ENCODE peak calls at places on chromosomes 13 and 19, in five cellular contexts. S is fibroblast of lung, D is iPS DF 6.9, T is psoas muscle, B is thyroid gland. P is an unnamed sample.

GRCh38 chr13:97280478-97280877 is 58.3 kb downstream of the MBNL2 start:
- DNase-seq in S (no peak), T (no peak), B (no peak), D (no peak), P (no peak)

GRCh38 chr19:9078651-9079050 is 8.2 kb upstream of the OR1M1 start:
- DNase-seq in T (no peak), D (no peak), B (no peak), S (no peak), P (no peak)

GRCh38 chr13:95509521-95510315 is 42.8 kb upstream of the CLDN10 start:
- DNase-seq in S (no peak), T (no peak), D (no peak), B (no peak), P (no peak)

GRCh38 chr13:99977912-99978780 is 3.4 kb upstream of the ZIC2 start:
- DNase-seq in T (no peak), S (no peak), D (no peak), B (no peak), P (no peak)

GRCh38 chr19:58265100-58265499 is 13.7 kb upstream of the ZNF8 start:
- DNase-seq in D (no peak), S (no peak), B (no peak), T (no peak), P (no peak)

GRCh38 chr13:63209330-63210017 is 1793.8 kb upstream of the PCDH20 start:
- DNase-seq in S (peak), T (no peak), B (no peak), D (no peak), P (no peak)

GRCh38 chr13:25908390-25908789 is 143.4 kb downstream of the SHISA2 start:
- DNase-seq in D (no peak), S (no peak), B (peak), T (no peak), P (no peak)

GRCh38 chr13:75345191-75345590 is 136.8 kb downstream of the TBC1D4 start:
- DNase-seq in D (no peak), S (no peak), T (no peak), B (no peak), P (no peak)

GRCh38 chr19:54393381-54393780 is 21.9 kb upstream of the TTYH1 start:
- DNase-seq in S (no peak), T (no peak), B (no peak), D (no peak), P (no peak)

GRCh38 chr13:107205318-107206112 is 637.6 kb upstream of the ARGLU1 start:
- DNase-seq in S (peak), B (peak), D (no peak), T (peak), P (peak)

GRCh38 chr13:35349673-35350278 is 126.7 kb downstream of the MAB21L1 start:
- DNase-seq in S (peak), T (no peak), D (no peak), B (no peak), P (no peak)

GRCh38 chr13:102569488-102569887 is 27.3 kb upstream of the TPP2 start:
- DNase-seq in B (no peak), D (no peak), S (peak), T (no peak), P (no peak)

GRCh38 chr19:46821512-46822359 is 28.9 kb downstream of the AP2S1 start:
- DNase-seq in B (no peak), D (no peak), T (no peak), S (no peak), P (no peak)

GRCh38 chr13:109586509-109587346 is 199.7 kb downstream of the IRS2 start:
- DNase-seq in T (no peak), D (no peak), B (no peak), S (no peak), P (no peak)

GRCh38 chr13:41006296-41006695 is 12.8 kb downstream of the ELF1 start:
- DNase-seq in S (no peak), B (no peak), T (no peak), D (no peak), P (no peak)

GRCh38 chr13:70964124-70964523 is 855.9 kb upstream of the KLHL1 start:
- DNase-seq in B (no peak), S (peak), D (no peak), T (no peak), P (no peak)

GRCh38 chr13:33662392-33662791 is 155.6 kb upstream of the RFC3 start:
- DNase-seq in D (no peak), B (no peak), S (no peak), T (no peak), P (no peak)

GRCh38 chr19:46162731-46163130 is 14.7 kb downstream of the IGFL2 start:
- DNase-seq in B (no peak), D (no peak), S (no peak), T (no peak), P (no peak)

GRCh38 chr13:110916671-110917142 is 1.8 kb upstream of the ANKRD10 start:
- DNase-seq in T (no peak), B (no peak), D (no peak), S (peak), P (no peak)

GRCh38 chr19:48954595-48955307 is at the start of gene BAX:
- DNase-seq in D (peak), T (peak), B (peak), S (peak), P (peak)

GRCh38 chr13:103965506-103966243 is 899.5 kb upstream of the SLC10A2 start:
- DNase-seq in D (no peak), S (no peak), T (no peak), B (no peak), P (no peak)

GRCh38 chr19:9883231-9883758 is 48.2 kb downstream of the PIN1 start:
- DNase-seq in T (no peak), S (no peak), D (no peak), B (no peak), P (no peak)

GRCh38 chr19:8926341-8926740 is 83.9 kb downstream of the MUC16 start:
- DNase-seq in B (no peak), D (no peak), S (no peak), T (no peak), P (no peak)

GRCh38 chr13:48265217-48265815 is 32.3 kb downstream of the ITM2B start:
- DNase-seq in T (no peak), B (no peak), S (no peak), D (no peak), P (no peak)

GRCh38 chr19:7199613-7200533 is 94.3 kb downstream of the INSR start:
- DNase-seq in S (no peak), B (no peak), D (no peak), T (no peak), P (no peak)

GRCh38 chr19:7197760-7198696 is 96.2 kb downstream of the INSR start:
- DNase-seq in T (peak), S (peak), D (peak), B (peak), P (peak)

GRCh38 chr19:7194566-7194965 is 99.6 kb downstream of the INSR start:
- DNase-seq in T (no peak), S (no peak), D (no peak), B (no peak), P (no peak)

GRCh38 chr19:7197169-7197759 is 97.0 kb downstream of the INSR start:
- DNase-seq in D (peak), S (peak), B (peak), T (peak), P (peak)

DNA sequence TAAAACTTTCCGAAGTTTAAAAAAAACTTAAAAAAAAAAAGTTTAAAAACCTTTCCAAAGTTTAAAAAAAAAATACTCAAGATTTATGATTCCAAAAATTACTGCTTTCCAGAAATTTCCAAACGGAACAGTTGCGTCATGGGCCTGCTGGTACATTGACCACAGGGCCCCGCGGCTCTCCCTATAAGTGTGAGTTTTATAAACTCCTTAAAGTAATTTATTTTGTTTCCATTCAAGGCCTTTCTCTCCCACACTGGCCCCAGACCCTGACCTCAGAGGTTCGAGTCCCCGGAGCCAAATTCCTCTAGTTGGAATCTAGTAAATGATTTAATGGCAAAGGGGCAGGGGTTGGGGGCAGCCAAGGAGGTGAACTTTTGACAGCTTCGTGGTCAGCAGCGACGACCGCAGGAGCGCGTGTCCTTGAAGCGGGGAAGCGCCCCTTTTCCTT is 97.5 kb downstream of the INSR start:
- DNase-seq in T (peak), D (no peak), B (no peak), S (peak), P (no peak)
- H3K27ac ChIP-seq in T (peak), D (no peak), B (peak), S (no peak), P (peak)

DNA sequence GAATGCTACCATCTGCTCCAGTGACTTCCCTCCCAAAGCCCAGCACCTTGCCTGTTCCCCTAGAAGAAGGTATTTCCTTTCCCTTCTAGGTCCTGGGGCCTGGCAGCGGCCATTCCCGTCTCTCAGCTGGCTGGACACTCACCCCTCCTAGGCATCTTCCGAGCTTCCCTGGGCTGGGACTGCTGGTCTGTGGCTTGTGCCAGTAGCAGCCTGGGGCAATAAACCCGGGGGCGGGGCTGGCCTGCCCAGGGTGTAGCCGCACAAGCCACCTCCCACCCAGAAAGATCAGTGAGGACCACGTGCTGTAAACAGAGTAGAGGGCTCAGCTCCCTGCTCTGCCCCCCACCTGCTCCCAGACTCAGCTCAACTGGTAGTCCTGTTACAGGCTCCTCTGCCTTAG is 15.0 kb downstream of the LIPE start:
- DNase-seq in D (no peak), T (no peak), S (no peak), B (no peak), P (no peak)
- H3K27ac ChIP-seq in D (no peak), T (no peak), S (no peak), B (no peak), P (no peak)

GRCh38 chr19:2982983-2983350 is 5.6 kb downstream of the TLE6 start:
- DNase-seq in S (peak), D (no peak), T (peak), B (peak), P (peak)
- H3K27ac ChIP-seq in S (peak), D (no peak), T (peak), B (peak), P (no peak)

GRCh38 chr13:46059405-46059804 is 6.9 kb upstream of the ZC3H13 start:
- DNase-seq in B (no peak), T (no peak), S (no peak), D (no peak), P (no peak)
- H3K27ac ChIP-seq in B (no peak), T (no peak), S (no peak), D (no peak), P (no peak)

P was measured in AG04450.